ENCODE peak calls at places on chromosomes 13 and 19, in eight cellular contexts. R is pancreas, Y is fibroblast of lung, Z is transverse colon, O is cardiac fibroblast, M is astrocyte of the cerebellum, E is bronchial epithelial cell, F is psoas muscle. J is an unnamed sample.

GRCh38 chr19:41701401-41702075 is 6.9 kb upstream of the CEACAM5 start:
- DNase-seq in Y (no peak), E (no peak), R (no peak), F (no peak), M (no peak), O (no peak), Z (peak), J (no peak)

GRCh38 chr19:48614436-48615144 is at the start of gene FAM83E:
- DNase-seq in O (no peak), F (no peak), Z (peak), R (no peak), Y (no peak), M (no peak), E (peak), J (no peak)

GRCh38 chr13:35164324-35164932 is 222.4 kb downstream of the NBEA start:
- DNase-seq in E (peak), R (no peak), Z (no peak), F (no peak), M (no peak), O (peak), Y (peak), J (peak)

GRCh38 chr13:78604782-78605611 is 1.6 kb upstream of the POU4F1 start:
- DNase-seq in Y (no peak), M (no peak), R (no peak), E (peak), F (no peak), Z (no peak), O (no peak), J (peak)

GRCh38 chr19:46660601-46661019 is 372 bp downstream of the DACT3 start:
- DNase-seq in M (no peak), E (no peak), O (no peak), F (peak), R (peak), Y (no peak), Z (no peak), J (no peak)

GRCh38 chr19:33819875-33820781 is 23.5 kb downstream of the KCTD15 start:
- DNase-seq in E (peak), R (peak), F (peak), O (peak), Z (peak), Y (peak), M (no peak), J (peak)

GRCh38 chr19:2551864-2552185 is 75.9 kb downstream of the GADD45B start:
- DNase-seq in E (no peak), O (no peak), F (no peak), M (no peak), R (no peak), Z (no peak), Y (no peak), J (no peak)

GRCh38 chr13:38688674-38689073 is 1.8 kb downstream of the FREM2 start:
- DNase-seq in Y (no peak), M (no peak), Z (no peak), R (no peak), F (no peak), E (no peak), O (no peak), J (no peak)

GRCh38 chr13:50125556-50126377 is 110.5 kb downstream of the KCNRG start:
- DNase-seq in R (peak), E (peak), Z (peak), M (peak), Y (peak), F (peak), O (peak), J (peak)

GRCh38 chr13:27924529-27925141 is 4.8 kb downstream of the PDX1 start:
- DNase-seq in Z (no peak), M (no peak), Y (no peak), R (peak), F (no peak), E (no peak), O (no peak), J (no peak)

GRCh38 chr19:20478936-20479335 is 86.6 kb downstream of the ZNF737 start:
- DNase-seq in R (no peak), E (no peak), M (no peak), Z (no peak), F (no peak), O (no peak), Y (no peak), J (no peak)

GRCh38 chr13:37109080-37109678 is 3.7 kb upstream of the CSNK1A1L start:
- DNase-seq in F (no peak), M (peak), Z (no peak), R (no peak), O (peak), Y (peak), E (peak), J (peak)

GRCh38 chr13:111122056-111122455 is 6.9 kb downstream of the ARHGEF7 start:
- DNase-seq in O (no peak), F (peak), E (no peak), M (no peak), Y (no peak), R (no peak), Z (no peak), J (no peak)

GRCh38 chr13:33169273-33169980 is 116.1 kb downstream of the STARD13 start:
- DNase-seq in Y (peak), O (peak), E (peak), Z (no peak), R (no peak), M (peak), F (no peak), J (peak)

GRCh38 chr13:56720841-56721240 is 419.9 kb upstream of the PRR20A start:
- DNase-seq in E (peak), Z (no peak), Y (no peak), M (no peak), O (no peak), R (no peak), F (no peak), J (no peak)

GRCh38 chr13:98176777-98177608 is at the start of gene RNF113B:
- DNase-seq in F (no peak), O (no peak), R (no peak), Z (no peak), E (no peak), Y (no peak), M (no peak), J (no peak)

GRCh38 chr19:755063-755462 is 4.2 kb downstream of the MISP start:
- DNase-seq in E (no peak), O (no peak), Z (peak), R (no peak), F (no peak), Y (no peak), M (no peak), J (no peak)

GRCh38 chr19:5575553-5575952 is 7.8 kb upstream of the TINCR start:
- DNase-seq in F (no peak), R (no peak), Y (no peak), M (no peak), O (no peak), E (no peak), Z (no peak), J (no peak)

GRCh38 chr19:5579697-5580096 is 11.9 kb upstream of the TINCR start:
- DNase-seq in R (no peak), Z (no peak), M (no peak), O (no peak), Y (no peak), F (no peak), E (no peak), J (no peak)

GRCh38 chr19:5578094-5578846 is 10.5 kb upstream of the TINCR start:
- DNase-seq in F (peak), O (peak), Y (no peak), R (no peak), M (no peak), E (peak), Z (peak), J (peak)

GRCh38 chr19:5580116-5580515 is 12.4 kb upstream of the TINCR start:
- DNase-seq in Y (no peak), Z (no peak), M (no peak), E (no peak), O (no peak), F (no peak), R (no peak), J (no peak)

DNA sequence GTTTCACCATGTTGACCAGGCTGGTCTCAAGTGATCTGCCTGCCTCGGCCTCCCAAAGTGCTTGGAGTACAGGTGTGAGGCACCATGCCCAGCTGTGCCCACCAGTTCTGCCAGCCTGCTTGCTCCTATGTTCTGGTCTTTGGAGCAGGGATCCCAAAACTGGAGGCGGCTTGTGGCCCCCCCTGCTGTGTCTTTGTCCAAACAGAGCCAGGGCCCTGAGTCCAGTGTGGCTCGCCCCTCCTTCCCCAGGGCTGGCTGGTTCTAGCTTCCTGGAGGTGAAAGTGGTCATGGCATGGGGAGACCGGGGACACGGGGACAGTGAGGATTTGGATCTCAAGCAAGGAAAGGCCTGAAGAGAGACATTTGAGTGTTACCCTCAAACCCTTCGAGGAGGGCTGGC is 11.5 kb upstream of the TINCR start:
- DNase-seq in O (no peak), F (no peak), R (no peak), Y (no peak), E (no peak), Z (no peak), M (no peak), J (no peak)
- H3K4me3 ChIP-seq in O (no peak), F (no peak), R (no peak), Y (no peak), E (no peak), Z (no peak), M (no peak), J (no peak)

DNA sequence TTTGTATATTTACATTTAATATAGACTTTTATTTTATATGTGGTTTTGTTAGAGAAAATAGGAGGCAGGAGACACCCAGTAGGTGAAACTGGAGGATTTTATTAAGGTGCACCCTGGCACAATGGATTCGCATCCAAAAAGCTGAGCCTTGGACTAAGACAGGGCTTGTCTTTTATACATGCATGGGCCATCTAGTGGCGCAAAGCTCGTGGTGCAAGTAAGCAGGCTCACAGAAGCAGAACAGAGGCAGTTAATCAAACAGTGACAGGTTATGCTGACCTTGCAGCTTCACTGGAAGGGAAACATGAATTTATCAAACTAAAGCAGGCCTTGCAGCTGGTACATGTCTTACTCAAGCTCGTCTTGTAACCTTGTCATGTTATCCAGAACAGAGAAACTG is 58.8 kb upstream of the ZNF681 start:
- DNase-seq in Y (peak), Z (peak), F (no peak), R (no peak), E (peak), M (no peak), O (peak), J (peak)
- TF ChIP-seq CTCF in Y (peak), Z (no peak), F (peak), R (no peak), E (peak), M (peak), O (peak), J (peak)

GRCh38 chr19:35529241-35530218 is 1.4 kb upstream of the SBSN start:
- DNase-seq in R (no peak), F (no peak), M (no peak), Z (no peak), E (peak), O (no peak), Y (no peak), J (no peak)

GRCh38 chr19:35531291-35531690 is 2.0 kb upstream of the GAPDHS start:
- DNase-seq in M (no peak), Y (no peak), Z (no peak), R (no peak), O (no peak), E (peak), F (no peak), J (no peak)

GRCh38 chr19:35534803-35535480 is 1.7 kb downstream of the GAPDHS start:
- DNase-seq in M (no peak), O (no peak), Z (no peak), R (no peak), F (no peak), E (no peak), Y (no peak), J (no peak)

GRCh38 chr19:35533822-35534521 is 716 bp downstream of the GAPDHS start:
- DNase-seq in O (peak), M (no peak), R (no peak), Y (peak), Z (peak), E (no peak), F (no peak), J (peak)

GRCh38 chr19:35533201-35533821 is at the start of gene GAPDHS:
- DNase-seq in E (no peak), Z (no peak), F (no peak), M (no peak), O (no peak), R (no peak), Y (no peak), J (no peak)
- H3K4me3 ChIP-seq in E (no peak), Z (no peak), F (no peak), M (no peak), O (no peak), R (no peak), Y (peak), J (no peak)

DNA sequence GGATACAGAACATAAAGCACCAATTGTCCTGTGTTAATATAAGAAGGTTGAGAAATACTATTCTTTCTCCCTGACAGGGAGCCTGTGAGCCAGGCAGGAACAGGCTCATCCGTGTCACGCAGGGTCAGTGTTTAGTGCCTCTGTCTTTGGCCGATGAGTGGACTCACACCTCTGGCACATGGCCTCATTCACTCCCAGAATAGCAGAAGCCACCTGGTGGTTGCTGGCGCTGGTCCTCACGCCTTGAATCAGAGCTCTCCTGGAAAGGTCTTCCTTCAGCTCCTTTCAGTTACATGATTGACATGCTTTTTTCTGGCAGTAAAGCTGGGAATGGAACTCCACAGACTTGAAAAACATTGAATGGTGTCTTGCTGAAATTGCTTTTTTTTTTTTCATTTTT is 28.1 kb upstream of the SIAH3 start:
- DNase-seq in M (no peak), F (peak), E (peak), O (peak), R (no peak), Y (peak), Z (peak), J (peak)
- TF ChIP-seq CTCF in M (peak), F (peak), E (peak), O (peak), R (no peak), Y (no peak), Z (peak), J (peak)

GRCh38 chr19:3670796-3671679 is 29.2 kb downstream of the PIP5K1C start:
- DNase-seq in F (peak), E (no peak), Y (peak), O (peak), M (no peak), R (no peak), Z (peak), J (peak)

GRCh38 chr19:3670258-3670795 is 29.9 kb downstream of the PIP5K1C start:
- DNase-seq in F (peak), Z (peak), M (no peak), O (peak), Y (peak), R (no peak), E (no peak), J (peak)

GRCh38 chr19:3668331-3669133 is 31.7 kb downstream of the PIP5K1C start:
- DNase-seq in E (no peak), Y (peak), O (no peak), R (no peak), F (no peak), M (no peak), Z (no peak), J (peak)

GRCh38 chr19:3669134-3669436 is 31.2 kb downstream of the PIP5K1C start:
- DNase-seq in Y (no peak), E (no peak), R (no peak), O (no peak), F (no peak), Z (no peak), M (no peak), J (no peak)

GRCh38 chr19:3669616-3670257 is 30.5 kb downstream of the PIP5K1C start:
- DNase-seq in M (no peak), O (no peak), Z (no peak), R (no peak), E (no peak), Y (no peak), F (no peak), J (no peak)
- H3K4me3 ChIP-seq in M (no peak), O (no peak), Z (no peak), R (no peak), E (no peak), Y (no peak), F (no peak), J (no peak)